ENCODE peak calls at places on chromosomes 6 and 20, in seven cellular contexts. E is mucosa of descending colon; T is kidney epithelial cell; W is fibroblast of mammary gland; V is PC-3; J is CD8-positive, alpha-beta memory T cell; C is body of pancreas. Y is an unnamed sample.

GRCh38 chr20:6519556-6519955 is 247.9 kb upstream of the BMP2 start:
- DNase-seq in C (no peak), E (no peak), V (peak; percentile 90), J (no peak), T (peak; percentile 66), W (peak; percentile 75), Y (no peak)

GRCh38 chr6:21135484-21136005 is 458.0 kb upstream of the SOX4 start:
- DNase-seq in J (no peak), T (no peak), C (no peak), E (no peak), V (no peak), W (no peak), Y (no peak)

GRCh38 chr6:50145125-50145524 is 95.4 kb upstream of the DEFB112 start:
- DNase-seq in V (peak; percentile 39), J (no peak), T (no peak), W (peak; percentile 3), E (no peak), C (no peak), Y (no peak)

GRCh38 chr6:63418741-63419140 is 99.0 kb upstream of the LGSN start:
- DNase-seq in V (no peak), E (peak; percentile 65), J (no peak), T (no peak), C (no peak), W (no peak), Y (no peak)

GRCh38 chr6:162058281-162058875 is 669.2 kb downstream of the PRKN start:
- DNase-seq in C (peak; percentile 89), W (peak; percentile 4), J (no peak), T (peak; percentile 93), E (peak; percentile 9), V (peak; percentile 75), Y (no peak)

GRCh38 chr20:24148372-24148771 is 159.8 kb upstream of the GGTLC1 start:
- DNase-seq in J (no peak), W (no peak), E (peak; percentile 33), V (no peak), T (no peak), C (no peak), Y (no peak)

GRCh38 chr6:38775870-38776269 is 60.8 kb downstream of the DNAH8 start:
- DNase-seq in V (peak; percentile 31), E (no peak), J (no peak), T (no peak), W (no peak), C (no peak), Y (no peak)

GRCh38 chr6:151757506-151757955 is 50.0 kb upstream of the ESR1 start:
- DNase-seq in V (no peak), E (no peak), T (no peak), J (no peak), C (no peak), W (no peak), Y (no peak)

GRCh38 chr6:11869656-11870340 is 91.2 kb upstream of the ADTRP start:
- DNase-seq in T (no peak), W (peak; percentile 66), C (peak; percentile 84), V (peak; percentile 71), J (no peak), E (no peak), Y (no peak)

GRCh38 chr6:71012871-71013456 is 56.1 kb upstream of the B3GAT2 start:
- DNase-seq in T (peak; percentile 2), C (peak; percentile 26), W (peak; percentile 56), J (no peak), E (peak; percentile 45), V (peak; percentile 63), Y (peak; percentile 20)

GRCh38 chr6:127202676-127203075 is 64.0 kb upstream of the RNF146 start:
- DNase-seq in V (no peak), C (no peak), J (no peak), E (no peak), T (no peak), W (peak; percentile 59), Y (peak; percentile 59)

GRCh38 chr6:21694168-21694567 is 100.6 kb downstream of the SOX4 start:
- DNase-seq in T (no peak), W (no peak), C (no peak), V (no peak), J (no peak), E (no peak), Y (no peak)

GRCh38 chr6:33990061-33990541 is 155.8 kb downstream of the GRM4 start:
- DNase-seq in E (no peak), V (no peak), J (no peak), C (no peak), W (no peak), T (no peak), Y (no peak)

DNA sequence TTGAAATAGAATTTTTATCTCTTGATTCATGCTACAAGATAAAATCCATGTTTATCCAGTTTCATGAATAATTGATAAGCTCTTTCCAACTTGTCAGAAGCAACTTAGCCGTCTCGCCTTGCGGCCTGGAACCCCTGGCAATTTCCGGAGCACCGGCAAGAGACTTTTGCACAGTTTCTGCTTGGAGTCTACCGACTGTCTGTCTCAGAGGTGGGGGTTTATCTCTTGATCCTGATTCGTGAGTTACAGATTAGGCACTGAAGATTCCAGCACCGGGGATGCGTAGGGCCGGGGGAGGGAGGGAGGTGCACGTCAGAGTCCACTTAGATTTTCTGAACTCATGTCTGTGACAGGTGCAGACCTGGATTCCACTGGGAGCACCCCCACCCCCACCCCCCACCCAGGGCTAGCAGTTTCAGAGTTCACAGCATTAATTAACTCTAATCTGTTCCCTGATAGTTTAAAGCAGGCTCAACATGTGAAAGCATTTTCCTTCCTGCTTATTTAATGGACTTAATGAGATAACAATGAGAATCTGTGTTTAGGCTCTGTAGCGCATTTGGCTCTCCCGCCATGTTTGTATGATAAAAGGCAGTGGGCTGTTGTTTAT is 8.0 kb upstream of the APCDD1L start:
- DNase-seq in J (no peak), T (no peak), V (no peak), W (no peak), E (no peak), C (no peak), Y (no peak)
- H3K4me3 ChIP-seq in J (no peak overlapping the region), T (no peak overlapping the region), V (no peak overlapping the region), W (no peak overlapping the region), E (no peak overlapping the region), C (no peak overlapping the region), Y (no peak overlapping the region)

GRCh38 chr20:58237318-58238182 is 9.1 kb upstream of the ANKRD60 start:
- DNase-seq in T (no peak), J (no peak), V (peak; percentile 72), W (peak; percentile 91), C (no peak), E (no peak), Y (peak; percentile 61)
- H3K4me3 ChIP-seq in T (no peak overlapping the region), J (no peak overlapping the region), V (peak overlapping the region; percentile 71), W (peak overlapping the region; percentile 11), C (no peak overlapping the region), E (no peak overlapping the region), Y (peak overlapping the region; percentile 6)

GRCh38 chr6:3749390-3749978 is 2.0 kb downstream of the PXDC1 start:
- DNase-seq in E (peak; percentile 76), T (no peak), C (peak; percentile 70), J (no peak), V (peak; percentile 63), W (no peak), Y (no peak)

GRCh38 chr6:3749991-3750323 is 1.6 kb downstream of the PXDC1 start:
- DNase-seq in W (peak; percentile 86), C (peak; percentile 78), J (no peak), V (peak; percentile 53), T (no peak), E (peak; percentile 38), Y (no peak)

GRCh38 chr6:3748208-3748701 is 3.3 kb downstream of the PXDC1 start:
- DNase-seq in C (peak; percentile 68), T (no peak), W (peak; percentile 93), V (peak; percentile 90), J (no peak), E (peak; percentile 83), Y (peak; percentile 60)

GRCh38 chr6:3750324-3751018 is 1.0 kb downstream of the PXDC1 start:
- DNase-seq in V (peak; percentile 57), C (peak; percentile 85), T (no peak), E (peak; percentile 77), W (peak; percentile 68), J (no peak), Y (no peak)

DNA sequence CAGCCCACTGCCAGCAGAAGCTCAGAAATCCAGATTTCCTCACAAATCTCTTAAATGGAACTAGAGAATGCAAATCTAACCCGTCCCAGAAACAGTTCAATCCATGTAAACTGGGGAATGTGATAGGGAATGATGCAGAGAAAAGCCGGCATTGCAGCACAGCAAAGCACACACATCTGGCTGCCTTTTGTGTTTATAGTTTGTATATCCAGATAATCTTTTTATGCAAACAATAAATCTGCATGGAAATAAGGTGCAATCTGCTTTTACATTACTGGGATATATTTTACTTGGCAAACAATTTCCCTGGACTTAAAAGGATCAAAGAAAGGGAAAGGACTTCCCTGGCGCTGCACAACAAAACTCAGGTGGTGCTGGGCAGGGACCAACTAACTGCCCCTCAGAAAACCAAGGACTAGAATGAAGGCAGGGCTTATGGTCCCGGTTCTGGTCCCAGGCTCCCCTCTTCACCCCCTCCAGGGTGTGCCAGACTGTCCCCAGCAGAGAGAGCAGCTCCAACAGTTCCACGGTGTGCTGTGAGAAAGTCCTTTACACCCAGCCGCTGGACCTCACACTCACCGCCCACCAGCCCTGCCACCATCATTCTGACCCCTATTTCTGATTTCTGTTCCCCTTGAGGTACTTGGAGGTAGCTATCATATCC is 2.7 kb downstream of the PXDC1 start:
- DNase-seq in E (no peak), V (no peak), C (no peak), T (no peak), J (no peak), W (no peak), Y (no peak)
- H3K4me3 ChIP-seq in E (no peak overlapping the region), V (peak overlapping the region; percentile 80), C (no peak overlapping the region), T (peak overlapping the region; percentile 2), J (no peak overlapping the region), W (peak overlapping the region; percentile 69), Y (peak overlapping the region; percentile 90)

GRCh38 chr6:168528457-168529095 is 87.6 kb downstream of the SMOC2 start:
- DNase-seq in J (no peak), E (no peak), W (peak; percentile 71), T (no peak), C (no peak), V (no peak), Y (no peak)

GRCh38 chr6:168525114-168525513 is 84.1 kb downstream of the SMOC2 start:
- DNase-seq in E (no peak), V (no peak), T (no peak), J (no peak), W (no peak), C (no peak), Y (no peak)

GRCh38 chr6:168525926-168526630 is 85.1 kb downstream of the SMOC2 start:
- DNase-seq in W (no peak), C (peak; percentile 87), V (no peak), J (no peak), T (no peak), E (no peak), Y (no peak)

GRCh38 chr6:168527451-168528210 is 86.6 kb downstream of the SMOC2 start:
- DNase-seq in E (no peak), V (peak; percentile 1), W (peak; percentile 93), T (no peak), C (no peak), J (no peak), Y (no peak)

GRCh38 chr6:168526841-168527281 is 85.9 kb downstream of the SMOC2 start:
- DNase-seq in T (no peak), J (no peak), V (no peak), C (peak; percentile 78), E (peak; percentile 17), W (peak; percentile 76), Y (no peak)
- H3K4me3 ChIP-seq in T (no peak overlapping the region), J (no peak overlapping the region), V (no peak overlapping the region), C (no peak overlapping the region), E (no peak overlapping the region), W (no peak overlapping the region), Y (no peak overlapping the region)

GRCh38 chr6:2516059-2516458 is 234.7 kb downstream of the MYLK4 start:
- DNase-seq in E (no peak), V (no peak), T (no peak), C (no peak), J (no peak), W (no peak), Y (no peak)
- H3K4me3 ChIP-seq in E (no peak overlapping the region), V (no peak overlapping the region), T (no peak overlapping the region), C (no peak overlapping the region), J (no peak overlapping the region), W (no peak overlapping the region), Y (no peak overlapping the region)

GRCh38 chr6:122751291-122751690 is 28.2 kb upstream of the FABP7 start:
- DNase-seq in E (no peak), C (no peak), J (no peak), V (no peak), T (no peak), W (no peak), Y (no peak)
- H3K4me3 ChIP-seq in E (no peak overlapping the region), C (no peak overlapping the region), J (no peak overlapping the region), V (no peak overlapping the region), T (no peak overlapping the region), W (no peak overlapping the region), Y (no peak overlapping the region)

Y was measured in AG09309.